ENCODE peak calls at places on chromosomes 2 and 18, in five cellular contexts. T is lung, O is H7, S is SJSA1, N is tibial nerve. Q is an unnamed sample.

GRCh38 chr2:45432406-45432805 is 178.7 kb downstream of the SRBD1 start:
- DNase-seq in T (no peak), O (no peak), S (no peak), N (no peak), Q (no peak)

GRCh38 chr2:26692814-26693286 is 328 bp downstream of the KCNK3 start:
- DNase-seq in T (no peak), O (peak), S (no peak), N (no peak), Q (no peak)

GRCh38 chr2:30272286-30272685 is 41.0 kb downstream of the LBH start:
- DNase-seq in T (no peak), O (no peak), S (no peak), N (no peak), Q (no peak)

GRCh38 chr2:229970406-229970805 is 48.1 kb downstream of the FBXO36 start:
- DNase-seq in T (no peak), O (no peak), S (no peak), N (no peak), Q (peak)

GRCh38 chr2:38722271-38723115 is 28.7 kb downstream of the SRSF7 start:
- DNase-seq in T (no peak), O (no peak), S (no peak), N (no peak), Q (no peak)

GRCh38 chr2:158034198-158034831 is 67.4 kb upstream of the UPP2 start:
- DNase-seq in T (peak), O (peak), S (peak), N (no peak), Q (peak)

GRCh38 chr18:22503803-22504202 is 86.1 kb upstream of the CTAGE1 start:
- DNase-seq in T (peak), O (no peak), S (peak), N (no peak), Q (no peak)

GRCh38 chr2:33577660-33578059 is 21.4 kb downstream of the FAM98A start:
- DNase-seq in T (no peak), O (no peak), S (no peak), N (no peak), Q (no peak)

GRCh38 chr18:78737006-78737915 is 242.4 kb upstream of the SALL3 start:
- DNase-seq in T (no peak), O (no peak), S (no peak), N (no peak), Q (no peak)

GRCh38 chr2:28395334-28396061 is 2.8 kb downstream of the FOSL2 start:
- DNase-seq in T (peak), O (no peak), S (peak), N (no peak), Q (no peak)

GRCh38 chr2:202158796-202159195 is 79.6 kb downstream of the SUMO1 start:
- DNase-seq in T (no peak), O (no peak), S (no peak), N (no peak), Q (no peak)

GRCh38 chr18:59298871-59299270 is 19.6 kb downstream of the CPLX4 start:
- DNase-seq in T (no peak), O (no peak), S (no peak), N (no peak), Q (no peak)

GRCh38 chr2:214630402-214631035 is 179.0 kb downstream of the BARD1 start:
- DNase-seq in T (no peak), O (no peak), S (no peak), N (no peak), Q (no peak)

GRCh38 chr2:77271262-77271661 is 250.9 kb downstream of the LRRTM4 start:
- DNase-seq in T (no peak), O (no peak), S (no peak), N (no peak), Q (no peak)

GRCh38 chr2:119282139-119282965 is 58.7 kb downstream of the STEAP3 start:
- DNase-seq in T (peak), O (no peak), S (no peak), N (no peak), Q (no peak)

GRCh38 chr2:231563378-231563961 is 29.2 kb upstream of the TEX44 start:
- DNase-seq in T (peak), O (peak), S (peak), N (no peak), Q (peak)

GRCh38 chr2:156704612-156705011 is 268.4 kb downstream of the GPD2 start:
- DNase-seq in T (no peak), O (no peak), S (no peak), N (peak), Q (no peak)

GRCh38 chr2:47811668-47812067 is 28.7 kb downstream of the MSH6 start:
- DNase-seq in T (no peak), O (no peak), S (no peak), N (no peak), Q (no peak)

GRCh38 chr2:239476757-239477565 is 76.1 kb upstream of the HDAC4 start:
- DNase-seq in T (no peak), O (no peak), S (no peak), N (no peak), Q (no peak)

GRCh38 chr2:233076749-233077148 is 16.6 kb downstream of the INPP5D start:
- DNase-seq in T (no peak), O (no peak), S (no peak), N (no peak), Q (no peak)

GRCh38 chr2:239240480-239240881 is 160.3 kb downstream of the HDAC4 start:
- DNase-seq in T (no peak), O (no peak), S (no peak), N (no peak), Q (peak)

GRCh38 chr2:230746213-230746612 is 33.6 kb downstream of the CAB39 start:
- DNase-seq in T (no peak), O (no peak), S (no peak), N (no peak), Q (no peak)

GRCh38 chr18:79460445-79461300 is 64.9 kb downstream of the NFATC1 start:
- DNase-seq in T (no peak), O (peak), S (no peak), N (no peak), Q (no peak)

GRCh38 chr2:11938196-11938595 is 191.8 kb downstream of the LPIN1 start:
- DNase-seq in T (no peak), O (no peak), S (no peak), N (no peak), Q (peak)

GRCh38 chr18:48754993-48755473 is 195.7 kb downstream of the SMAD7 start:
- DNase-seq in T (no peak), O (no peak), S (no peak), N (no peak), Q (no peak)

GRCh38 chr18:63247506-63248394 is 71.8 kb downstream of the BCL2 start:
- DNase-seq in T (no peak), O (no peak), S (no peak), N (no peak), Q (no peak)

GRCh38 chr2:86298411-86299390 is 38.7 kb downstream of the REEP1 start:
- DNase-seq in T (no peak), O (peak), S (no peak), N (no peak), Q (no peak)

GRCh38 chr2:49598231-49598630 is 443.9 kb upstream of the FSHR start:
- DNase-seq in T (no peak), O (no peak), S (no peak), N (no peak), Q (no peak)

Q was measured in SK-N-DZ.